ENCODE peak calls at places on chromosome 14, in six cellular contexts. L, R, G, P, B and U are unnamed samples.

GRCh38 chr14:92747701-92748258 is 647 bp downstream of the LGMN start:
- DNase-seq in L (no peak), R (peak), G (peak), P (no peak), B (no peak), U (no peak)

GRCh38 chr14:100405752-100406455 is 82.8 kb downstream of the SLC25A47 start:
- DNase-seq in L (no peak), R (no peak), G (no peak), P (no peak), B (no peak), U (no peak)

GRCh38 chr14:33359288-33359881 is 420.7 kb downstream of the NPAS3 start:
- DNase-seq in L (no peak), R (peak), G (no peak), P (no peak), B (no peak), U (no peak)

GRCh38 chr14:38078393-38078792 is 129.3 kb upstream of the SSTR1 start:
- DNase-seq in L (no peak), R (no peak), G (no peak), P (no peak), B (no peak), U (no peak)

GRCh38 chr14:85532981-85533820 is 3.3 kb downstream of the FLRT2 start:
- DNase-seq in L (peak), R (peak), G (peak), P (peak), B (peak), U (peak)

GRCh38 chr14:54796961-54797360 is 105.7 kb downstream of the GCH1 start:
- DNase-seq in L (no peak), R (peak), G (no peak), P (no peak), B (no peak), U (peak)

GRCh38 chr14:50303744-50304471 is 8.1 kb downstream of the L2HGDH start:
- DNase-seq in L (no peak), R (peak), G (no peak), P (no peak), B (no peak), U (peak)

GRCh38 chr14:74038015-74038859 is 19.1 kb downstream of the BBOF1 start:
- DNase-seq in L (peak), R (peak), G (peak), P (no peak), B (no peak), U (peak)

GRCh38 chr14:88556581-88556980 is 1.8 kb upstream of the PTPN21 start:
- DNase-seq in L (no peak), R (no peak), G (no peak), P (no peak), B (no peak), U (peak)

GRCh38 chr14:24817638-24818053 is 183.7 kb upstream of the GZMB start:
- DNase-seq in L (no peak), R (no peak), G (peak), P (no peak), B (no peak), U (peak)

GRCh38 chr14:55054098-55054497 is 2.7 kb downstream of the MAPK1IP1L start:
- DNase-seq in L (no peak), R (no peak), G (no peak), P (no peak), B (no peak), U (no peak)

GRCh38 chr14:23573384-23573783 is 5.2 kb downstream of the JPH4 start:
- DNase-seq in L (no peak), R (no peak), G (no peak), P (no peak), B (no peak), U (no peak)

GRCh38 chr14:101960225-101960624 is 4.1 kb upstream of the DYNC1H1 start:
- DNase-seq in L (no peak), R (peak), G (peak), P (peak), B (peak), U (no peak)

GRCh38 chr14:46840971-46841729 is 189.6 kb upstream of the RPL10L start:
- DNase-seq in L (no peak), R (peak), G (peak), P (no peak), B (no peak), U (no peak)

GRCh38 chr14:54253195-54253947 is 143.4 kb upstream of the CDKN3 start:
- DNase-seq in L (no peak), R (peak), G (peak), P (no peak), B (no peak), U (peak)

GRCh38 chr14:21264025-21264801 is 5.0 kb downstream of the HNRNPC start:
- DNase-seq in L (no peak), R (peak), G (no peak), P (no peak), B (no peak), U (peak)

GRCh38 chr14:95484296-95484695 is 32.2 kb downstream of the SYNE3 start:
- DNase-seq in L (no peak), R (no peak), G (no peak), P (no peak), B (no peak), U (no peak)

GRCh38 chr14:85909581-85909980 is 379.6 kb downstream of the FLRT2 start:
- DNase-seq in L (no peak), R (no peak), G (no peak), P (no peak), B (no peak), U (no peak)

GRCh38 chr14:47391105-47391504 is 284.3 kb downstream of the MDGA2 start:
- DNase-seq in L (no peak), R (no peak), G (no peak), P (no peak), B (no peak), U (no peak)

GRCh38 chr14:34013714-34014055 is 62.8 kb upstream of the EGLN3 start:
- DNase-seq in L (no peak), R (no peak), G (no peak), P (no peak), B (no peak), U (no peak)

GRCh38 chr14:32203928-32204357 is 874 bp upstream of the RNU6-8 start:
- DNase-seq in L (peak), R (no peak), G (no peak), P (peak), B (no peak), U (no peak)

GRCh38 chr14:67360469-67361206 is 510 bp downstream of the EIF2S1 start:
- DNase-seq in L (no peak), R (no peak), G (no peak), P (no peak), B (no peak), U (no peak)
- H2AK5ac ChIP-seq in L (peak), R (peak), G (no peak), P (no peak), B (no peak), U (peak)

GRCh38 chr14:35380794-35381193 is 23.8 kb downstream of the NFKBIA start:
- DNase-seq in L (no peak), R (peak), G (no peak), P (no peak), B (no peak), U (no peak)
- H2AK5ac ChIP-seq in L (no peak), R (no peak), G (no peak), P (no peak), B (no peak), U (peak)

DNA sequence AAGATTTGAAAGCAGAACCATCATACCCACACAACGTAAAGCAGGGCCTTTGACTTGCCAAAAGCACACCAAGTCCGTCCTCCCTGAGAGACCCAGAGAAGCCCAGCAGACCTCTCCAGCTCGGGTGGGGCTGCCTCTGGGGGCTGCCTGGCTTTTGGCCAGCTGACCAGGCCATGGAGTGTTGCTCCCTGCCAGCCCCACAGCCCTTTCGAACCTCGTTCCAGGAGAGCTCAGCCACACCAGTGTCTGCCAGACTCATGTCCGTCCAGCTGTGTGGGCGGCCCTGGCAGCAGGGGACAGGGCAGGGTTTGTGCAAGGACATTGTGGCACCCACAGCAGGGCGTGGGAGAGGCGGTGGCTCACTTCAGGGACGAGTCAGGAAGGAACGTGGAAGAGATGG is 22.6 kb upstream of the IRF2BPL start:
- DNase-seq in L (no peak), R (no peak), G (no peak), P (no peak), B (no peak), U (no peak)
- H2AK5ac ChIP-seq in L (peak), R (peak), G (peak), P (no peak), B (peak), U (peak)

GRCh38 chr14:58677996-58678395 is 40.2 kb downstream of the DACT1 start:
- DNase-seq in L (no peak), R (no peak), G (no peak), P (no peak), B (no peak), U (no peak)

GRCh38 chr14:58677525-58677924 is 39.8 kb downstream of the DACT1 start:
- DNase-seq in L (no peak), R (no peak), G (no peak), P (no peak), B (no peak), U (no peak)

DNA sequence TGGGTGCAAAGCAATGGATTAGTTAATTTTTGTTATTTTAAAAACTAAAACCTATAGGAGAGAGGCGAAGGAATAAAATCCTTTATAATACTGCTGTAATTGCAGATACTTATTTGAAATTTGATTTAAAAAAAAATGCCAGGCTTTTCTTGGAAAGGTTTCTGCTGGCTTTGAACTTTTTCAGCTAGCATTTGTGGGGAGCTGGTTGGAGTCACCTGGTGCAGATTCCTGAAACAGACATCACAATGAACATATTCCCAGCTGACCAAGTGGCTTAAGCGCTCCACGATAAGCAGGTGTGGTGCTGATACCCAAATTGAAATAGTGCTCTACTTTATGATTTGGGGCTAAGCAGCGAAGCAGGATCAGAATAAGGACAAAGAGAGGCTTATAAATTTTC is 42.9 kb downstream of the DACT1 start:
- DNase-seq in L (no peak), R (no peak), G (no peak), P (no peak), B (no peak), U (no peak)
- H2AK5ac ChIP-seq in L (no peak), R (no peak), G (no peak), P (no peak), B (no peak), U (no peak)

GRCh38 chr14:90815817-90816662 is at the start of gene TTC7B:
- DNase-seq in L (peak), R (peak), G (peak), P (peak), B (peak), U (peak)
- H2AK5ac ChIP-seq in L (peak), R (peak), G (no peak), P (no peak), B (no peak), U (peak)

DNA sequence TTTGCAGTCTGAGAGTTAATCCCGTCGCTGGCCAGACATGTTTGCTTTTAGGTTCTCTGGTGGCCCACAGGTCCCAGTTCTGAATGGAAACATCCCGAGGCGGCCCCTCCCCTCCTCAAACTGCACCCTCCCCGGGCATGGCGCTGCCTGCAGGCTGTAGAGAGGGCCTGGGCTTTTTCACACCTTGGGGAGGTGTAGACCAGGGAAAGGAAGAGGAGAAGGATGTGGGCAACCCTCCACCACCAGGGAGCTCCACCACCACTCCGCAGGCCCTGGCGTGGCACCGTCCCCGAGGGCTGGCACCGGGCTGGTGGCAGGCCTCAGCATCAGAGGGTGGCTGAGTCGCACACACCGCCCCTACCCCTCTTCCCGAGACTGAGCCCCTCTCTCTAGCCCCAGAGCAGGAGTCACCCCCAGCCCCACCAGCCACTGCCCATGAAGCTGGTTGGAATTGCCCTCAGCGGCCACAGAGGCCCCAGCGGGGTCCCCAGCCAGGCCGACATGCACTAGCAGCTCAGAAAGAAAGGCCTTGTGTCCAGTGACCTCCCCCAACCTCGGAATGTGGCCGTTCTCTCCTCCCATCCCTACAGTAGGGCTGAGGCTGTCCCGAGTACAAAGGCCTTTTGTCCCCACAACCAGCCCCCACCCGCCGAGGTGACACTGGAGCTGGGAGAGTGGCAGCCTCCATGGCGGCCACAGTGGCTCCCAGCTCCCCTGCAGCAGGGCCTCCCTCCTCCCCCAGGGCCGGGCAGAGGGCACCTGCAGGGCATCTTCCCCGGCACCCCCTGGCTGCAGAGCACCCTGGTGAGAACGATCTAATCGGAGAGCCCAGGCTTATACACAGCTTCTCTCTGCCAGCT is 23.5 kb upstream of the INF2 start:
- DNase-seq in L (peak), R (no peak), G (peak), P (peak), B (no peak), U (no peak)
- H2AK5ac ChIP-seq in L (peak), R (peak), G (no peak), P (no peak), B (no peak), U (peak)

GRCh38 chr14:61560323-61560722 is 135.0 kb upstream of the HIF1A start:
- DNase-seq in L (no peak), R (peak), G (no peak), P (no peak), B (no peak), U (peak)
- H2AK5ac ChIP-seq in L (no peak), R (peak), G (no peak), P (no peak), B (no peak), U (peak)

DNA sequence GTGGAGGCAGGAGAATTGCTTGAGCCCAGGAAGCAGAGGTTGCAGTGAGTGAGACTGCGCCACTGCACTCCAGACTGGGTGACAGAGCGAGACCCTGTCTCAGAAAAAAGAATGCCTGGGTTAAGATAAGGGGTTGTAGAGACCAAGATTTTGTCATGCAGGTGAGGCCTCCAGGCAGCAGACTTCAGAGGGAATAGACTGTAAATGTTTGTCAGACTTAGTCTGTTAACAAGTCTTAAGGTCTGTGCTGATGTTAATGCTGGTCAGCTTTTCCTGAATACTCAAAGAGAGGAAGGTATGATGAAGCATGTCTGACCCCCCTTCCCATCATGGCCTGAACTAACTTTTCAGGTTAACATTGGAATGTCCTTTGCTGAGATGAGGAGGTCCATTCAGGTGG is 83.0 kb upstream of the FUT8 start:
- DNase-seq in L (no peak), R (no peak), G (no peak), P (no peak), B (no peak), U (no peak)
- H2AK5ac ChIP-seq in L (no peak), R (no peak), G (no peak), P (no peak), B (no peak), U (no peak)

GRCh38 chr14:69334576-69334975 is 63.5 kb downstream of the ERH start:
- DNase-seq in L (no peak), R (no peak), G (no peak), P (no peak), B (no peak), U (no peak)
- H2AK5ac ChIP-seq in L (no peak), R (no peak), G (no peak), P (no peak), B (no peak), U (no peak)

GRCh38 chr14:104971447-104972240 is 6.5 kb downstream of the AHNAK2 start:
- DNase-seq in L (no peak), R (no peak), G (no peak), P (no peak), B (no peak), U (no peak)
- H2AK5ac ChIP-seq in L (peak), R (peak), G (no peak), P (no peak), B (peak), U (peak)